ENCODE peak calls at places on chromosome 14, in ten cellular contexts. G is lung, V is ovary, Z is lower lobe of right lung, D is Caco-2, L is Peyer's patch, W is breast epithelium, X is cardiac muscle cell, I is psoas muscle, E is ascending aorta. B is an unnamed sample.
A peak's percentile ranks its signal among the peaks of the same experiment; 100 is the strongest.

GRCh38 chr14:105281354-105282097 is 19.3 kb downstream of the BRF1 start:
- DNase-seq in G (no peak), V (no peak), Z (no peak), D (no peak), L (no peak), W (no peak), X (peak; percentile 61), I (no peak), E (no peak), B (no peak)

GRCh38 chr14:76117789-76118188 is 33.9 kb upstream of the GPATCH2L start:
- DNase-seq in G (no peak), V (no peak), Z (no peak), D (no peak), L (no peak), W (no peak), X (no peak), I (no peak), E (no peak), B (no peak)

GRCh38 chr14:58638231-58639205 is 756 bp downstream of the DACT1 start:
- DNase-seq in G (no peak), V (peak; percentile 30), Z (no peak), D (peak; percentile 38), L (peak; percentile 60), W (no peak), X (peak; percentile 59), I (peak; percentile 60), E (peak; percentile 69), B (no peak)

GRCh38 chr14:45252356-45253069 is 489 bp downstream of the MIS18BP1 start:
- DNase-seq in G (no peak), V (no peak), Z (no peak), D (no peak), L (no peak), W (no peak), X (no peak), I (no peak), E (no peak), B (no peak)

GRCh38 chr14:49366416-49366815 is 219.8 kb downstream of the RPS29 start:
- DNase-seq in G (no peak), V (no peak), Z (no peak), D (peak; percentile 47), L (no peak), W (no peak), X (no peak), I (no peak), E (no peak), B (no peak)

GRCh38 chr14:69652942-69653680 is 41.7 kb downstream of the SUSD6 start:
- DNase-seq in G (no peak), V (no peak), Z (no peak), D (no peak), L (no peak), W (no peak), X (no peak), I (no peak), E (no peak), B (no peak)

GRCh38 chr14:95388699-95389098 is 69.0 kb upstream of the CLMN start:
- DNase-seq in G (no peak), V (no peak), Z (no peak), D (no peak), L (no peak), W (no peak), X (no peak), I (no peak), E (no peak), B (no peak)

GRCh38 chr14:98231210-98231609 is 1040.8 kb downstream of the BCL11B start:
- DNase-seq in G (no peak), V (no peak), Z (no peak), D (no peak), L (no peak), W (no peak), X (no peak), I (no peak), E (no peak), B (no peak)

GRCh38 chr14:68376067-68376810 is 416.6 kb downstream of the ZFP36L1 start:
- DNase-seq in G (no peak), V (no peak), Z (no peak), D (no peak), L (no peak), W (no peak), X (no peak), I (no peak), E (no peak), B (no peak)

GRCh38 chr14:100677925-100678765 is 48.5 kb upstream of the DLK1 start:
- DNase-seq in G (no peak), V (peak; percentile 83), Z (no peak), D (no peak), L (peak; percentile 61), W (no peak), X (peak; percentile 24), I (peak; percentile 80), E (no peak), B (no peak)
- H3K4me1 ChIP-seq in G (no peaks in the 10 kb centered on the region), V (peaks cover 32% of the 10 kb centered on the region), Z (peaks cover 36% of the 10 kb centered on the region), D (no peaks in the 10 kb centered on the region), L (peaks cover 7% of the 10 kb centered on the region), W (no peaks in the 10 kb centered on the region), X (peaks cover 18% of the 10 kb centered on the region), I (peaks cover 17% of the 10 kb centered on the region), E (no peaks in the 10 kb centered on the region), B (peaks cover 40% of the 10 kb centered on the region)

GRCh38 chr14:83133986-83134664 is 1600.5 kb upstream of the SEL1L start:
- DNase-seq in G (no peak), V (no peak), Z (no peak), D (no peak), L (no peak), W (no peak), X (no peak), I (no peak), E (no peak), B (no peak)
- TF ChIP-seq CTCF in G (no peak), V (no peak), Z (no peak), D (no peak), L (no peak), W (no peak), X (no peak), I (no peak), E (no peak), B (no peak)

GRCh38 chr14:23307146-23307447 is 464 bp downstream of the BCL2L2 start:
- DNase-seq in G (no peak), V (no peak), Z (no peak), D (no peak), L (no peak), W (no peak), X (no peak), I (no peak), E (no peak), B (no peak)

GRCh38 chr14:23308721-23309445 is 2.2 kb downstream of the BCL2L2 start:
- DNase-seq in G (no peak), V (no peak), Z (no peak), D (no peak), L (no peak), W (no peak), X (no peak), I (no peak), E (peak; percentile 47), B (peak; percentile 42)

GRCh38 chr14:23306113-23306411 is 571 bp upstream of the BCL2L2 start:
- DNase-seq in G (no peak), V (no peak), Z (no peak), D (no peak), L (no peak), W (no peak), X (no peak), I (no peak), E (peak; percentile 25), B (no peak)

GRCh38 chr14:23307687-23308644 is 1.3 kb downstream of the BCL2L2 start:
- DNase-seq in G (no peak), V (no peak), Z (no peak), D (no peak), L (no peak), W (no peak), X (no peak), I (no peak), E (peak; percentile 63), B (peak; percentile 54)

DNA sequence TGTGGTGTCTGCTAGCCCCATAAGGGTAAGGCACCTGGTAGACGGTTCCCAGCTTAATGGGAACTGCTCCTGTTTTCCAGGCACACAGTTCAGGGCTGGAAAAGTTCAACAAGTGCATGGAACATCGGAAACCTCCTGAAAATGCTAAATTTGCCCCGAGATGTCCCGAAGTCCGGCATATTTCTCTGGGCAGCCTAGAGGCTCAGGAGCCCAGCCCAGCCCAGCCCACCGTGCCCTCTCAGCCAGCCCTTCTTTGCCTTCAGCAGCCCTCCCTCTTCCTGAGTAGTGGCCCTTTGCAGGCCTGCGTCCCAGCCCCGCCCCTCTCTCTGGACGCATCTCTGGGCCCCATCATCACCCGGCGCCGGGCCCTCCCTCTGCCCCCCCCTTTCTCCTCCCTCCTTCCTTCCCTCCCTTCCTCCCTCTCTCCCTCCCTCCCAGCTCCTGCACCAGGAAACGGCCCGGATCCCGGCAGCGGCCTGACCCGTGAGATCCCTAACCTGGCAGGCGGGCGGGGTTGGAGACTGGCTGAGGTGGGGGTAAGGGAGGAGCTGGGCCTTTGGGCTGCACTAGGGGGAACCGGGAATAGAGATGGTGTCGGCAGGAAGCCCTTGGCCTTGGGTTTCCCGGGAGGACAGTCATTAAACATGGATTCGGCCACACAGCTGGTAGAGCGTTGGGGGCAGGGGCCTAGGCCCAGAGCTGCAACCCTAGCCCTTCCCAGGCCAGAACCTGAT is at the start of gene BCL2L2:
- DNase-seq in G (peak; percentile 93), V (peak; percentile 92), Z (peak; percentile 94), D (peak; percentile 94), L (peak; percentile 93), W (peak; percentile 95), X (peak; percentile 95), I (peak; percentile 95), E (peak; percentile 97), B (peak; percentile 93)
- H3K4me1 ChIP-seq in G (peaks cover 7% of the 10 kb centered on the region), V (peaks cover 9% of the 10 kb centered on the region), Z (peaks cover 43% of the 10 kb centered on the region), D (peaks cover 15% of the 10 kb centered on the region), L (no peaks in the 10 kb centered on the region), W (peaks cover 38% of the 10 kb centered on the region), X (peaks cover 12% of the 10 kb centered on the region), I (peaks cover 21% of the 10 kb centered on the region), E (peaks cover 23% of the 10 kb centered on the region), B (peaks cover 39% of the 10 kb centered on the region)

DNA sequence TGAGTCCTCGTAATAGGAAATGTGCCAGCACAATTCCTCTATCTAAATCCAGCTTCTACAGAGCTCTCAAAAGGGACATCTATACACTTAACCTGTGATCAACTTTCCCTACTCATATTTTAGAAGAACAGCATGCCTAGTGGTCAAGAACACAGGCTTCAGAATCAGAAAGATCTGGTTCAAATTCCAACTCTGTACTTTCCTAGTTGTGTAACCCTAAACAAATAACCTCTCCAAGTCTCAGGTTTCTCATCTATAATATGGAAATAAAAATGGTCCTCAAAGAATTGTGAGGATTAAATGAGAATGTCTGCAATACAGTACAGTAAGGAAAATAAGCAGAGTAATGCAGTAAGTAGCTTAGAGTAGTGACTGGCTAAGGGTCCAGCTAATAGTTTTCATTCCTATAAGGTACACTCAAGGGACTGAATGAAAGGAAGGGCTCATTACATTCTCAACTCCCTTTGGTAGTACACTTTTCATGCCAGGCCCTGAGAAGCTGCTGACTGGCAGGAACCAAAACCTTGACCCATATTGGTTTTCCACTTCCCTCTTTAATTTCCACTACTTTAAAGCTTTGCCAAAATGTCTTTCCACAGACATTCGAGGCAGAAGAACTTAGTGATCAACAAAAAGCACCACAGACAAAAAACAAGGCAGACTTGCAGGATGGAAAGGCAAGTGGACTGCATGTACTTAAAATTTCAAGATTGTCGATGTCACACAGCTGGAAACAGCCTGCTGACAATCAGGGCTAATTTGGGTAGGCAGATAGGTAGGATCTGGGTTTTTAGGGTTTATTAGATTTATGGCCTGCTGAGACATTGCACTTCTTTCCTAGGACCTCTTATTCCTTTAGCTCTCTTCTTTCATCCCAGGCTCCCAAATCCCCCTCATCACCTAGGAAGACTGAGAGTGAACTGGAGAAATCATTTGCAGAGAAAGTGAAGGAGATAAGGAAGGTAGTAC is 4.3 kb downstream of the CCDC196 start:
- DNase-seq in G (no peak), V (no peak), Z (no peak), D (no peak), L (no peak), W (no peak), X (no peak), I (no peak), E (no peak), B (no peak)
- TF ChIP-seq CTCF in G (no peak), V (no peak), Z (no peak), D (no peak), L (no peak), W (no peak), X (no peak), I (no peak), E (no peak), B (no peak)

GRCh38 chr14:61387076-61387475 is 65.7 kb downstream of the PRKCH start:
- DNase-seq in G (no peak), V (no peak), Z (no peak), D (peak; percentile 46), L (no peak), W (no peak), X (peak; percentile 32), I (no peak), E (no peak), B (no peak)
- H3K4me1 ChIP-seq in G (peaks cover 13% of the 10 kb centered on the region), V (no peaks in the 10 kb centered on the region), Z (peaks cover 69% of the 10 kb centered on the region), D (peaks cover 18% of the 10 kb centered on the region), L (no peaks in the 10 kb centered on the region), W (no peaks in the 10 kb centered on the region), X (peaks cover 56% of the 10 kb centered on the region), I (peaks cover 42% of the 10 kb centered on the region), E (no peaks in the 10 kb centered on the region), B (no peaks in the 10 kb centered on the region)